ENCODE peak calls at places on chromosomes 3 and 15, in eight cellular contexts. Q is PC-3, P is neural progenitor cell, T is pancreas, U is body of pancreas, I is tibial artery, R is tibial nerve, C is keratinocyte. X is an unnamed sample.

GRCh38 chr3:84963137-84963536 is 4.3 kb downstream of the CADM2 start:
- DNase-seq in Q (no peak), P (peak), T (no peak), U (no peak), I (no peak), R (no peak), C (no peak), X (no peak)

GRCh38 chr3:65847947-65848346 is 190.8 kb downstream of the MAGI1 start:
- DNase-seq in Q (no peak), P (no peak), T (no peak), U (no peak), I (no peak), R (no peak), C (no peak), X (no peak)

GRCh38 chr3:4834403-4834866 is 144.8 kb upstream of the BHLHE40 start:
- DNase-seq in Q (no peak), P (no peak), T (no peak), U (no peak), I (no peak), R (no peak), C (no peak), X (no peak)

GRCh38 chr15:45134682-45135604 is 5.1 kb downstream of the DUOX1 start:
- DNase-seq in Q (no peak), P (peak), T (peak), U (peak), I (no peak), R (no peak), C (no peak), X (no peak)

GRCh38 chr15:89912145-89912673 is 543 bp downstream of the ARPIN start:
- DNase-seq in Q (peak), P (peak), T (peak), U (peak), I (peak), R (no peak), C (no peak), X (no peak)

GRCh38 chr3:9397911-9398714 is 698 bp downstream of the SETD5 start:
- DNase-seq in Q (no peak), P (peak), T (peak), U (peak), I (peak), R (peak), C (no peak), X (peak)

GRCh38 chr3:177646749-177647148 is 449.5 kb upstream of the TBL1XR1 start:
- DNase-seq in Q (no peak), P (no peak), T (no peak), U (no peak), I (no peak), R (no peak), C (no peak), X (no peak)

GRCh38 chr15:85810075-85810474 is 15.3 kb upstream of the KLHL25 start:
- DNase-seq in Q (peak), P (no peak), T (no peak), U (no peak), I (no peak), R (no peak), C (no peak), X (peak)

GRCh38 chr3:46947981-46948791 is 28.4 kb downstream of the CCDC12 start:
- DNase-seq in Q (peak), P (no peak), T (peak), U (peak), I (no peak), R (no peak), C (peak), X (peak)

GRCh38 chr15:85964471-85964870 is 115.2 kb upstream of the AGBL1 start:
- DNase-seq in Q (no peak), P (no peak), T (no peak), U (no peak), I (no peak), R (no peak), C (no peak), X (no peak)

GRCh38 chr3:10365791-10366190 is 44.9 kb upstream of the SEC13 start:
- DNase-seq in Q (no peak), P (no peak), T (no peak), U (no peak), I (no peak), R (no peak), C (no peak), X (peak)

GRCh38 chr3:150469031-150469930 is 61.2 kb downstream of the TSC22D2 start:
- DNase-seq in Q (peak), P (no peak), T (peak), U (peak), I (peak), R (peak), C (peak), X (peak)

GRCh38 chr3:143329567-143330164 is 210.1 kb downstream of the CHST2 start:
- DNase-seq in Q (no peak), P (no peak), T (no peak), U (no peak), I (no peak), R (no peak), C (no peak), X (no peak)

GRCh38 chr15:47908950-47909670 is 191.8 kb downstream of the SEMA6D start:
- DNase-seq in Q (peak), P (no peak), T (no peak), U (no peak), I (no peak), R (no peak), C (no peak), X (no peak)

GRCh38 chr3:191253089-191253799 is 54.2 kb downstream of the OSTN start:
- DNase-seq in Q (no peak), P (no peak), T (no peak), U (no peak), I (no peak), R (no peak), C (no peak), X (no peak)

GRCh38 chr15:58537480-58537879 is 105.7 kb downstream of the LIPC start:
- DNase-seq in Q (no peak), P (no peak), T (no peak), U (no peak), I (no peak), R (no peak), C (no peak), X (no peak)

GRCh38 chr15:97502038-97502437 is 458.5 kb upstream of the ARRDC4 start:
- DNase-seq in Q (no peak), P (no peak), T (no peak), U (no peak), I (no peak), R (no peak), C (no peak), X (peak)

GRCh38 chr15:38530113-38530512 is 34.5 kb downstream of the RASGRP1 start:
- DNase-seq in Q (no peak), P (no peak), T (no peak), U (no peak), I (no peak), R (no peak), C (no peak), X (no peak)

GRCh38 chr3:133136114-133137041 is 98.2 kb downstream of the TMEM108 start:
- DNase-seq in Q (peak), P (no peak), T (no peak), U (no peak), I (no peak), R (no peak), C (no peak), X (peak)

GRCh38 chr15:29567336-29567735 is 254.9 kb downstream of the TJP1 start:
- DNase-seq in Q (no peak), P (no peak), T (no peak), U (no peak), I (no peak), R (no peak), C (no peak), X (no peak)

GRCh38 chr15:74793135-74794028 is 11.5 kb downstream of the CSK start:
- DNase-seq in Q (no peak), P (no peak), T (no peak), U (no peak), I (no peak), R (no peak), C (no peak), X (no peak)

GRCh38 chr3:10518506-10519150 is 13.2 kb upstream of the ATP2B2 start:
- DNase-seq in Q (peak), P (no peak), T (no peak), U (no peak), I (no peak), R (no peak), C (no peak), X (no peak)

GRCh38 chr3:69890094-69890493 is 109.4 kb upstream of the SAMMSON start:
- DNase-seq in Q (peak), P (no peak), T (no peak), U (no peak), I (no peak), R (no peak), C (peak), X (peak)

GRCh38 chr15:80619677-80620076 is 75.4 kb upstream of the ABHD17C start:
- DNase-seq in Q (peak), P (peak), T (no peak), U (no peak), I (no peak), R (no peak), C (no peak), X (peak)

GRCh38 chr15:37106490-37107001 is 6.2 kb upstream of the MEIS2 start:
- DNase-seq in Q (no peak), P (peak), T (no peak), U (no peak), I (no peak), R (peak), C (no peak), X (no peak)

GRCh38 chr15:89412906-89413411 is 78.3 kb upstream of the POLG start:
- DNase-seq in Q (no peak), P (peak), T (no peak), U (no peak), I (no peak), R (no peak), C (no peak), X (no peak)

GRCh38 chr3:78029775-78030174 is 989.9 kb downstream of the ROBO2 start:
- DNase-seq in Q (no peak), P (no peak), T (no peak), U (no peak), I (no peak), R (no peak), C (no peak), X (no peak)

DNA sequence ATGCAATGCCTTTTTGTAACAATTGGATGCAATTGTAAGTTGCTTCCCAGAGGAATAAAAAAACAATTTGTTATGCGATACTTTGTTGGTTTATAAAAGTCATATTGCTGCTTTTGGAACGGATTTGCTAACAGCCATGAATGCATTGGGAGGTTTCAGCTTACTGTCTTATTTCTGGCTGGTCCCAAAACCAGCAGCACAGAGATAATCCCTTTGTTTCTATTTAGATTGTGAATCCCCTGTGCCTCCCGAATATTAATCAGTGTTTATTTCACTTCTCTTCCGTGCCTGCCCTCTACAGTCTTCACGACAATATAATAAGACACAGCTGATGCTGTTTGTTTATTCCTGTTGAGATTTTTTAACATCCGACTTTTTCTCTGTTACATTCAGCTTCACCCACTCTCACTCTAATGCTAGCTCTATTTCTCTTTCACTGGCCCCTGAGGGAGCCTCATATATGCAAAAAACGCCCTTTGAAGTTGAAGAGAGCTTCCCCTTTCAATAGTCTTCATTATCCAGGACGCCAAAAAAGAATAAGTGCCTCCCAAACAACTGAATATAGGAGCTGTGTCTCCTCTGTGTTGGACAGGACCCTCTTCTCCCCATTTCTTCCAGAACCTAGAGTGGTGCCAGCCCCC is 995.2 kb downstream of the ROBO2 start:
- DNase-seq in Q (no peak), P (peak), T (no peak), U (no peak), I (no peak), R (no peak), C (no peak), X (no peak)
- H3K27ac ChIP-seq in Q (no peak), P (peak), T (no peak), U (no peak), I (no peak), R (no peak), C (no peak), X (no peak)

DNA sequence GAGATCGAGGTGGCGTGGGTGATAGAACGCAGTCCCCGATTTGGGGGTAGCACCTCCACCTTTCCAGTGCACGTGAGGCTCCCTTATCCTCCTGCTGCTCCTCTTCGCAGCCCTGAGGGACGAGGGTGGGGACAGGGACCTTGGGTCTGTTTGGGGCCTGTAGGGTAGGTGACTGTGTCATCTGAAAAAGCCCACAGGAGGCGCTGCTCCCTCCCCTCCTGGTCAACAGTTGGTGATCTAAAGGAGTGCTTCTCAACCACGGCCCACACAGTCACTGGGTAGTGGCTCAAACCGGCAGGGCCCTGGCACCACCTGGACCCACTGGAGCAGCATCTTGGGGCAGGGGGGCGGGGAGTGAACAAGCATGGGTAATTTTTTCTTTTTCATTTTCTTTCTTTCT is 7.1 kb downstream of the LRRK1 start:
- DNase-seq in Q (peak), P (peak), T (no peak), U (no peak), I (no peak), R (no peak), C (no peak), X (no peak)
- TF ChIP-seq CTCF in Q (peak), P (peak), T (no peak), U (no peak), I (no peak), R (no peak), C (peak), X (no peak)

GRCh38 chr3:182393151-182393550 is 400.2 kb upstream of the ATP11B start:
- DNase-seq in Q (no peak), P (no peak), T (no peak), U (no peak), I (no peak), R (no peak), C (no peak), X (no peak)

GRCh38 chr3:182388506-182388905 is 404.8 kb upstream of the ATP11B start:
- DNase-seq in Q (peak), P (no peak), T (no peak), U (no peak), I (no peak), R (no peak), C (no peak), X (no peak)

GRCh38 chr3:182392182-182392917 is 401.0 kb upstream of the ATP11B start:
- DNase-seq in Q (peak), P (no peak), T (no peak), U (no peak), I (no peak), R (no peak), C (no peak), X (no peak)

GRCh38 chr3:182385356-182385755 is 407.9 kb upstream of the ATP11B start:
- DNase-seq in Q (no peak), P (peak), T (no peak), U (no peak), I (no peak), R (no peak), C (no peak), X (no peak)

DNA sequence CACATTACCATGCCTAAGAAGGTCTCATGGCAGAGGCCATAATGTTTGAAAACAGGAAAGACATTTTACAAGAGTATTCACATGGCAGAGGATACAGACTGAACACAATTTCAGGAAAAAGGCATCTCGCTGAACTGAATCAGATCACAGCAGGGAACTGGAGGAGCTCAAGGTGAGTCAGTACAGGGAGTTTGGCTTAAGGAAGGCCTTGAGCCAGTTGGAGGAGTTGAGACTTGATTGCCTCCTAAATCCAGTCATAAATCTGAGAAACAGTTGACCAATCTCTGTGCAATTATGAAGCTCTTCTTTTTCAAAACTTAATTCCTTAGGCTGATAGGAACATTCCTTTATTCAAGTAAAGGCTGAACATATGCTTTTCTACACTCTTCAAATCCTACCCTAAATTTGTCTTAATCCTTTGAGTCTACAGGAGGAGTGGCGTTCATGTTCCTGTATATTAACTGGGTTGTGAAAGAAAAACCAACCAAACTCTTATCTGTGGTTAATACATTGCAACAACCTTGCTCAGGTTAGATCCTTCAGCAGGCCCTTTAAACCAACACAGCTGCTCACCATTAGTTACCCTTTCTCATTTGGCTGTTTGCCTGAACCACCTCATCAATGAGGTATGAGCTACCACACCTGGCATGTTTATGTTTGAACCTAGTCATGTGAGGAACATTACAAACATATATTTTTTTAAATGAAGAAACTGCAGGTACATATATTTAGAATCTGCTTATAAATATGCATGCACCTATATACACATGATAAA is 404.1 kb upstream of the ATP11B start:
- DNase-seq in Q (peak), P (no peak), T (no peak), U (no peak), I (no peak), R (no peak), C (peak), X (peak)
- H3K27ac ChIP-seq in Q (no peak), P (no peak), T (no peak), U (no peak), I (no peak), R (no peak), C (peak), X (peak)

GRCh38 chr15:78837543-78837942 is 26.3 kb upstream of the ADAMTS7 start:
- DNase-seq in Q (no peak), P (peak), T (no peak), U (no peak), I (no peak), R (no peak), C (no peak), X (no peak)
- TF ChIP-seq CTCF in Q (no peak), P (peak), T (no peak), U (no peak), I (no peak), R (no peak), C (no peak), X (no peak)

GRCh38 chr3:152203677-152204076 is 65.1 kb upstream of the MBNL1 start:
- DNase-seq in Q (no peak), P (no peak), T (no peak), U (no peak), I (no peak), R (no peak), C (no peak), X (no peak)

GRCh38 chr3:152204218-152204617 is 64.5 kb upstream of the MBNL1 start:
- DNase-seq in Q (no peak), P (no peak), T (no peak), U (no peak), I (no peak), R (no peak), C (no peak), X (no peak)

GRCh38 chr3:152200476-152201422 is 68.0 kb upstream of the MBNL1 start:
- DNase-seq in Q (no peak), P (no peak), T (no peak), U (no peak), I (no peak), R (no peak), C (no peak), X (no peak)

GRCh38 chr3:152205097-152205593 is 63.6 kb upstream of the MBNL1 start:
- DNase-seq in Q (no peak), P (no peak), T (no peak), U (no peak), I (no peak), R (no peak), C (no peak), X (no peak)

GRCh38 chr3:152202976-152203626 is 65.6 kb upstream of the MBNL1 start:
- DNase-seq in Q (no peak), P (no peak), T (no peak), U (peak), I (no peak), R (no peak), C (no peak), X (no peak)
- H3K27ac ChIP-seq in Q (no peak), P (no peak), T (no peak), U (peak), I (peak), R (peak), C (no peak), X (no peak)

GRCh38 chr3:136249091-136249490 is 1.0 kb upstream of the PCCB start:
- DNase-seq in Q (no peak), P (no peak), T (no peak), U (no peak), I (no peak), R (no peak), C (no peak), X (no peak)

GRCh38 chr3:136249593-136250225 is 431 bp upstream of the PCCB start:
- DNase-seq in Q (no peak), P (no peak), T (peak), U (no peak), I (no peak), R (no peak), C (no peak), X (no peak)

GRCh38 chr3:136251511-136251910 is 1.4 kb downstream of the PCCB start:
- DNase-seq in Q (peak), P (no peak), T (no peak), U (peak), I (no peak), R (peak), C (no peak), X (peak)

GRCh38 chr3:136250226-136250861 is at the start of gene PCCB:
- DNase-seq in Q (peak), P (peak), T (peak), U (peak), I (peak), R (peak), C (peak), X (peak)

DNA sequence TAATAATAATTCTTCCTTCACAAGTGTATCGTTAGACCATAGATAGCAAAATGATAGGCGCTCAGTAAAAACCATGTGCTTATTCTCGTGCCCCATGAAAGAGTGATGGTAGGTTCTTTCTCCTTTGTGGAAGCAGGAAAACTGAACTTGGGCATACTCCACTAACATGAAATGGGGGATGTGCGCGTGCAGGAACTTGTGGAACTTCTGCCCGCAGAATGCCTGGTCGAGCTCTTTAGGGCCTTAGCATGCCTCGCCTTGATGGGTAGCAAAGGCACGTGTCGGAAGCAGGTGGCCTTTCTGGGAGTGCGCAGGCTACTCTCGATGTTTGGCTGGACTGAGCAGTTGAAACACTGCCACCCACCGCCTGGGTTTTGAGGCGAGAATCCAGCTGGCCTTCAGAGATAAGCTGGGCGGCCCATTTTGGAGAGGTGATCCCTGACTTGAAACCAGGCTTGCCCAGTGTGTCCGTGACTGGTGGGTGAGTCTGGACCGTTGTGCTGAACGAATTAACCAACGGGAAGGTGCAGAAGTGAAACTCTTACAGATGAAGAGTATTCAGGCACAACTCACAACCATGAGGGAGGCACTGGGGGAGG is 821 bp downstream of the PCCB start:
- DNase-seq in Q (peak), P (peak), T (peak), U (peak), I (peak), R (peak), C (peak), X (peak)
- TF ChIP-seq CTCF in Q (peak), P (no peak), T (no peak), U (peak), I (no peak), R (no peak), C (peak), X (peak)

X was measured in mammary epithelial cell.